ENCODE peak calls at places on chromosomes 4 and X, in six cellular contexts. D is hepatocyte, H is right atrium auricular region, S is LNCaP clone FGC, M is lower leg skin, O is stomach. A is an unnamed sample.

GRCh38 chr4:3388461-3389185 is 53.1 kb upstream of the HGFAC start:
- DNase-seq in D (no peak), H (no peak), S (no peak), M (peak), O (no peak), A (peak)

GRCh38 chrX:106898462-106898861 is 4.7 kb downstream of the RIPPLY1 start:
- DNase-seq in D (peak), H (no peak), S (no peak), M (no peak), O (no peak), A (peak)

GRCh38 chr4:71287305-71287704 is 51.5 kb upstream of the SLC4A4 start:
- DNase-seq in D (no peak), H (no peak), S (peak), M (no peak), O (no peak), A (no peak)

GRCh38 chr4:101282076-101282844 is 65.1 kb downstream of the PPP3CA start:
- DNase-seq in D (no peak), H (no peak), S (no peak), M (no peak), O (peak), A (no peak)

GRCh38 chrX:19440713-19441112 is 74.6 kb downstream of the MAP3K15 start:
- DNase-seq in D (no peak), H (no peak), S (no peak), M (no peak), O (no peak), A (peak)

GRCh38 chr4:1030559-1030958 is 19.1 kb downstream of the FGFRL1 start:
- DNase-seq in D (no peak), H (no peak), S (no peak), M (no peak), O (peak), A (no peak)

GRCh38 chr4:112083587-112084347 is 61.5 kb upstream of the FAM241A start:
- DNase-seq in D (no peak), H (no peak), S (no peak), M (no peak), O (no peak), A (peak)

GRCh38 chrX:55135171-55135570 is 46.4 kb downstream of the PAGE2 start:
- DNase-seq in D (peak), H (no peak), S (no peak), M (no peak), O (peak), A (peak)

GRCh38 chr4:89110541-89110985 is 770 bp upstream of the TIGD2 start:
- DNase-seq in D (peak), H (no peak), S (no peak), M (no peak), O (no peak), A (no peak)

GRCh38 chr4:145567471-145567870 is 51.7 kb upstream of the MMAA start:
- DNase-seq in D (no peak), H (no peak), S (no peak), M (no peak), O (no peak), A (no peak)

GRCh38 chr4:142367326-142368188 is 478.5 kb downstream of the INPP4B start:
- DNase-seq in D (no peak), H (no peak), S (no peak), M (no peak), O (no peak), A (no peak)

GRCh38 chr4:176838611-176839411 is 46.1 kb upstream of the VEGFC start:
- DNase-seq in D (no peak), H (no peak), S (no peak), M (no peak), O (no peak), A (peak)

GRCh38 chrX:15143825-15144121 is 126.1 kb downstream of the ASB9 start:
- DNase-seq in D (no peak), H (no peak), S (no peak), M (no peak), O (no peak), A (no peak)

GRCh38 chr4:183455431-183456145 is 11.2 kb downstream of the CDKN2AIP start:
- DNase-seq in D (no peak), H (no peak), S (no peak), M (no peak), O (no peak), A (no peak)

GRCh38 chr4:26173619-26174018 is 147.2 kb upstream of the RBPJ start:
- DNase-seq in D (peak), H (no peak), S (no peak), M (peak), O (peak), A (peak)

GRCh38 chr4:80365928-80366327 is 30.4 kb downstream of the CFAP299 start:
- DNase-seq in D (peak), H (no peak), S (peak), M (no peak), O (peak), A (peak)

GRCh38 chr4:172927096-172927495 is 241.5 kb upstream of the GALNT7 start:
- DNase-seq in D (no peak), H (no peak), S (no peak), M (no peak), O (peak), A (no peak)

GRCh38 chrX:80550722-80551121 is 130.5 kb downstream of the TENT5D start:
- DNase-seq in D (no peak), H (no peak), S (peak), M (no peak), O (no peak), A (no peak)
- TF ChIP-seq CTCF in D (no peak), H (no peak), S (peak), M (no peak), O (no peak), A (no peak)

GRCh38 chr4:133151681-133152329 is 2.7 kb downstream of the PCDH10 start:
- DNase-seq in D (peak), H (no peak), S (no peak), M (peak), O (no peak), A (peak)

GRCh38 chr4:133152330-133152791 is 3.3 kb downstream of the PCDH10 start:
- DNase-seq in D (no peak), H (no peak), S (no peak), M (peak), O (no peak), A (peak)

GRCh38 chr4:133149932-133150642 is 993 bp downstream of the PCDH10 start:
- DNase-seq in D (no peak), H (no peak), S (no peak), M (no peak), O (no peak), A (peak)

GRCh38 chr4:133150643-133151300 is 1.7 kb downstream of the PCDH10 start:
- DNase-seq in D (peak), H (no peak), S (no peak), M (no peak), O (no peak), A (peak)

DNA sequence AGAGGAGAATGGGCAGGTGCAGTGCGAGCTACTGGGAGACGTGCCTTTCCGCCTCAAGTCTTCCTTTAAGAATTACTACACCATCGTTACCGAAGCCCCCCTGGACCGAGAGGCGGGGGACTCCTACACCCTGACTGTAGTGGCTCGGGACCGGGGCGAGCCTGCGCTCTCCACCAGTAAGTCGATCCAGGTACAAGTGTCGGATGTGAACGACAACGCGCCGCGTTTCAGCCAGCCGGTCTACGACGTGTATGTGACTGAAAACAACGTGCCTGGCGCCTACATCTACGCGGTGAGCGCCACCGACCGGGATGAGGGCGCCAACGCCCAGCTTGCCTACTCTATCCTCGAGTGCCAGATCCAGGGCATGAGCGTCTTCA is 2.2 kb downstream of the PCDH10 start:
- DNase-seq in D (no peak), H (no peak), S (no peak), M (peak), O (no peak), A (peak)
- H3K4me3 ChIP-seq in D (peak), H (peak), S (no peak), M (no peak), O (peak), A (peak)

DNA sequence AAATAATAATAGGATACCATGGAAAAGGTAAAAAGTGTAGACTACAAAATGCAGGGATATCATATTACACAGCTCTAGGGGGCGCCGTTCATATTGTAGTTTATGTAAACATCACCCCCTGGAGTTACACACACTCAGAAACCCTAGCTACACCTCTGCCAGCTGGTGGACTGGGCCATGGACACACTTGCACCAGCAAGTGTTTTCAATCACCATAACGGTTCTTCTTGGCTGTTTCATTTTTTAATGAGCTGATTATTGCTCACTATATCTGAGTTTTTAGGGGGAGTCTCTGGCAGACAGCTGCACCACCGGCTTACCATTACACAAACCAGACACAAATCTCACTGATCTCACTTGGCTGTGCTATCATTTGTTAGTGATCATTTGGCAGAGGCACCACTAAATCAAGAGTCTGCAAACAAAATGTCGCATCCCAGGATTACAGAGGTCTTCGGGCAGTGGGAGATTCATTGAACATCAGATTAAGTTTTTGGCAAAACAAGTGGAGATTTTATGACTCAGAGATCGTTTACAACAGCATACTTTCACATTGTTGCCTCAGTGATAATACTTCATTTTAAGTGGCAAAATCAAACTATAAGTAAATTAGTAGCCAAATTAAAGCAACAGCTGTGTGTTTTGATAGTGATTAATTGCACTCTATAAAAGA is 185.7 kb downstream of the UNC5C start:
- DNase-seq in D (peak), H (no peak), S (no peak), M (no peak), O (no peak), A (peak)
- TF ChIP-seq CTCF in D (peak), H (no peak), S (no peak), M (no peak), O (no peak), A (peak)

DNA sequence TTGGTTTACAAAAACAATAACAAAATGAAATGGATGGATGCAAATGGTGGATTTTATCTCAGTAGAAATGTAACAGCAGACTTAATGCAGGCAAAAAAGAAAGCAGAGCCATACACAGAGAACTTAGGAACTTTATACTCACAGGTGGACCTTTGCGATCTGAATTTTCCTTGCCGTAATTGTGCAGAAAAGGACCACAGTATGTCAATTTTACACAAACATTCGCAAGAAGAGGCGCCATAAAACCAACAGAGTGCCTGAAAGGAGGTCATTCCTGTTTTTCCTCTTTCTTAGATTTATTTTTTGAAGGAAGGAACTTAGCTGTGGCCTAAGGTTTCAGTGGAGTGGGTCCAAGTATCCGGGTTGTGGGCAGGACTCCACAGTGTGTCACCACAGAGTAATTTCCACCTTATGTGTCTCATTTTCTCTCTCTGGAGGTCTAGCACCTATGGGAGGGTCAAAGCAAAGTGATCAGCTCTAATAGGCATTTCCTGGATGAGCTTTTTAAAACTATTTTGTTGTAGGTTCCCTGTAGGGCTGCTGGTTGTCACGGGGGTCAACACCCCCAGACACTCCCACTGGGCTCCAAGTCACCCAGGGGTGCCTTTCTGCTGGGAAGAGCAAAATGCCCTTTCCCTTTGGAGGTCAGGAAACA is 24.7 kb upstream of the PBDC1 start:
- DNase-seq in D (no peak), H (no peak), S (no peak), M (no peak), O (no peak), A (peak)
- H3K4me3 ChIP-seq in D (no peak), H (peak), S (peak), M (no peak), O (no peak), A (peak)

GRCh38 chr4:126604273-126604867 is 1028.4 kb upstream of the INTU start:
- DNase-seq in D (peak), H (no peak), S (no peak), M (no peak), O (no peak), A (peak)
- TF ChIP-seq CTCF in D (peak), H (peak), S (peak), M (no peak), O (peak), A (peak)

GRCh38 chr4:38784141-38784540 is 1.4 kb upstream of the TLR10 start:
- DNase-seq in D (no peak), H (no peak), S (no peak), M (no peak), O (no peak), A (no peak)

GRCh38 chr4:38787693-38788092 is 4.9 kb upstream of the TLR10 start:
- DNase-seq in D (no peak), H (no peak), S (no peak), M (no peak), O (no peak), A (no peak)

GRCh38 chr4:38785901-38786402 is 3.2 kb upstream of the TLR10 start:
- DNase-seq in D (no peak), H (no peak), S (no peak), M (no peak), O (no peak), A (no peak)

GRCh38 chr4:38783109-38783460 is 295 bp upstream of the TLR10 start:
- DNase-seq in D (no peak), H (no peak), S (no peak), M (no peak), O (no peak), A (no peak)

GRCh38 chr4:38785041-38785790 is 2.4 kb upstream of the TLR10 start:
- DNase-seq in D (no peak), H (no peak), S (no peak), M (no peak), O (no peak), A (no peak)
- H3K4me3 ChIP-seq in D (no peak), H (no peak), S (no peak), M (no peak), O (no peak), A (no peak)

GRCh38 chr4:76252271-76252653 is 741 bp downstream of the FAM47E start:
- DNase-seq in D (no peak), H (no peak), S (no peak), M (no peak), O (no peak), A (no peak)

GRCh38 chr4:76251448-76252270 is at the start of gene FAM47E:
- DNase-seq in D (peak), H (peak), S (peak), M (peak), O (peak), A (peak)

GRCh38 chr4:76246852-76247251 is 4.7 kb upstream of the FAM47E start:
- DNase-seq in D (no peak), H (no peak), S (no peak), M (no peak), O (no peak), A (no peak)

GRCh38 chr4:76253511-76253910 is 2.0 kb downstream of the FAM47E start:
- DNase-seq in D (no peak), H (no peak), S (no peak), M (no peak), O (no peak), A (no peak)

DNA sequence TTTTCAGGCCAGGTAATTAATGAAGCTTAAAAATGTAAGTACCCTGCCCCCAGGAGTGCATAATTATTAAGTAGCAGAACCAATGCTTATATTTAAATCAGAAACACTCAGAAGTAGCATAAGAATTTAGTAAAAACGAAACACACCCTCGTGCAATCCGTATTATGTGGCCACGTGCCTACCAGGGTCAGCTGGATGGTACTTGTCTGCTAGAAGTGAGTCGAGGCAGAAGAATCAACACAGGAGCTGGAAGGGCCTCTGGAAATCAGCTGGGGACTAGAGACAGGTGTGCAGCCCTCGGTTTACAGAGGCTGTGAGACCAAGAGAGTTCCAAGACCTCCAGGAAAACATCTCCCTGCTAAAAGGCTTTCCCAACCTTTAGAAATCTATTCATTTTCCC is 559 bp upstream of the FAM47E start:
- DNase-seq in D (no peak), H (no peak), S (no peak), M (no peak), O (no peak), A (no peak)
- TF ChIP-seq CTCF in D (no peak), H (no peak), S (no peak), M (no peak), O (no peak), A (no peak)

GRCh38 chr4:133146192-133146573 is 2.9 kb upstream of the PCDH10 start:
- DNase-seq in D (no peak), H (no peak), S (no peak), M (no peak), O (no peak), A (no peak)
- H3K4me3 ChIP-seq in D (peak), H (peak), S (peak), M (no peak), O (peak), A (peak)

A was measured in astrocyte of the spinal cord.